ENCODE peak calls at places on chromosomes 3 and 15, in four cellular contexts. H is lower leg skin; B is activated naive CD4-positive, alpha-beta T cell treated with anti-CD3 and anti-CD28 coated beads, Interleukin-2, amount 50 U/mL, for 16 hours; O is endothelial cell. R is an unnamed sample.

GRCh38 chr3:67291287-67292252 is 293.5 kb downstream of the KBTBD8 start:
- DNase-seq in H (no peak), O (no peak), B (no peak), R (peak)

GRCh38 chr3:112976953-112977352 is 2.0 kb upstream of the CD200R1 start:
- DNase-seq in B (no peak), O (no peak), H (no peak), R (no peak)

GRCh38 chr3:101138817-101139216 is 145.6 kb upstream of the ABI3BP start:
- DNase-seq in H (no peak), B (no peak), O (no peak), R (no peak)

GRCh38 chr3:173371848-173372487 is 25.6 kb upstream of the NLGN1 start:
- DNase-seq in O (peak), H (no peak), B (no peak), R (peak)

GRCh38 chr3:9809239-9809614 is 835 bp upstream of the TTLL3 start:
- DNase-seq in O (no peak), B (no peak), H (no peak), R (no peak)

GRCh38 chr3:194327030-194327413 is 24.1 kb downstream of the CPN2 start:
- DNase-seq in B (no peak), H (no peak), O (no peak), R (no peak)

GRCh38 chr3:189392969-189393368 is 221.2 kb downstream of the TPRG1 start:
- DNase-seq in H (peak), B (no peak), O (no peak), R (no peak)

GRCh38 chr3:32502944-32503286 is 263 bp upstream of the CMTM6 start:
- DNase-seq in B (no peak), H (no peak), O (no peak), R (no peak)

GRCh38 chr3:67876261-67876660 is 221.8 kb upstream of the SUCLG2 start:
- DNase-seq in B (no peak), H (no peak), O (no peak), R (no peak)

GRCh38 chr3:49279376-49279775 is 2.3 kb upstream of the C3orf62 start:
- DNase-seq in B (no peak), H (no peak), O (no peak), R (no peak)

GRCh38 chr15:62390793-62391543 is 225.9 kb upstream of the C2CD4B start:
- DNase-seq in O (peak), B (peak), H (peak), R (peak)

GRCh38 chr3:53941174-53941573 is 49.5 kb upstream of the SELENOK start:
- DNase-seq in O (no peak), B (no peak), H (no peak), R (no peak)

GRCh38 chr15:90769375-90769774 is 52.2 kb downstream of the BLM start:
- DNase-seq in O (no peak), H (no peak), B (no peak), R (no peak)

GRCh38 chr15:19987389-19988048 is 554.1 kb downstream of the GOLGA6L6 start:
- DNase-seq in B (no peak), O (no peak), H (no peak), R (no peak)

GRCh38 chr3:130826516-130826915 is 67.4 kb upstream of the ATP2C1 start:
- DNase-seq in B (no peak), H (no peak), O (no peak), R (no peak)

R was measured in midbrain.